ENCODE peak calls at places on chromosomes 11 and 22, in five cellular contexts. F is lower lobe of right lung, X is left lung, J is NCI-H510A treated with DMSO at 0.1 percent for 48 hours, P is neural crest cell. A is an unnamed sample.
A peak's percentile ranks its signal among the peaks of the same experiment; 100 is the strongest.

GRCh38 chr22:11598492-11599440 is 3929.2 kb upstream of the OR11H1 start:
- DNase-seq in F (no peak), X (no peak), J (no peak), P (no peak), A (no peak)

GRCh38 chr11:15969701-15970329 is 386.5 kb downstream of the SOX6 start:
- DNase-seq in F (no peak), X (no peak), J (no peak), P (no peak), A (no peak)

GRCh38 chr22:38843716-38844660 is at the start of gene NPTXR:
- DNase-seq in F (peak; percentile 65), X (no peak), J (peak; percentile 31), P (peak; percentile 54), A (peak; percentile 56)

GRCh38 chr22:19687561-19688300 is 26.6 kb upstream of the SEPTIN5 start:
- DNase-seq in F (peak; percentile 73), X (no peak), J (peak; percentile 35), P (no peak), A (no peak)

GRCh38 chr11:111414267-111414931 is 35.3 kb upstream of the POU2AF1 start:
- DNase-seq in F (no peak), X (no peak), J (no peak), P (no peak), A (no peak)

GRCh38 chr11:112174789-112175595 is at the start of gene BCO2:
- DNase-seq in F (peak; percentile 83), X (peak; percentile 90), J (peak; percentile 29), P (peak; percentile 66), A (peak; percentile 61)

GRCh38 chr11:19218801-19219460 is 17.1 kb upstream of the CSRP3 start:
- DNase-seq in F (no peak), X (no peak), J (no peak), P (no peak), A (no peak)

GRCh38 chr11:111807098-111807497 is 40.9 kb upstream of the PPP2R1B start:
- DNase-seq in F (no peak), X (no peak), J (no peak), P (no peak), A (no peak)

GRCh38 chr11:19359425-19360000 is 118.8 kb upstream of the E2F8 start:
- DNase-seq in F (no peak), X (no peak), J (no peak), P (no peak), A (no peak)

GRCh38 chr22:29692327-29692640 is 27.5 kb upstream of the CABP7 start:
- DNase-seq in F (no peak), X (no peak), J (no peak), P (no peak), A (no peak)

GRCh38 chr22:46081831-46082210 is 68.5 kb upstream of the PPARA start:
- DNase-seq in F (peak; percentile 36), X (no peak), J (no peak), P (no peak), A (no peak)

GRCh38 chr11:99773646-99774045 is 752.9 kb downstream of the CNTN5 start:
- DNase-seq in F (no peak), X (no peak), J (no peak), P (no peak), A (no peak)

GRCh38 chr11:73201249-73201648 is 16.8 kb upstream of the P2RY2 start:
- DNase-seq in F (peak; percentile 79), X (peak; percentile 75), J (no peak), P (no peak), A (no peak)

GRCh38 chr11:110086892-110087309 is 6.3 kb upstream of the ZC3H12C start:
- DNase-seq in F (no peak), X (peak; percentile 47), J (no peak), P (no peak), A (no peak)

GRCh38 chr11:61118406-61118805 is 16.1 kb downstream of the CD5 start:
- DNase-seq in F (no peak), X (no peak), J (no peak), P (no peak), A (no peak)

GRCh38 chr11:117273550-117274289 is 17.4 kb upstream of the BACE1-AS start:
- DNase-seq in F (no peak), X (no peak), J (no peak), P (no peak), A (no peak)

GRCh38 chr11:19087658-19088057 is 27.1 kb upstream of the MRGPRX2 start:
- DNase-seq in F (no peak), X (no peak), J (no peak), P (no peak), A (no peak)

GRCh38 chr11:96337541-96338530 is 5.2 kb downstream of the MAML2 start:
- DNase-seq in F (no peak), X (no peak), J (no peak), P (no peak), A (no peak)

GRCh38 chr22:17910561-17911311 is 113.6 kb downstream of the MICAL3 start:
- DNase-seq in F (no peak), X (peak; percentile 50), J (no peak), P (peak; percentile 29), A (peak; percentile 76)

GRCh38 chr11:19595840-19596751 is 116.5 kb upstream of the NAV2 start:
- DNase-seq in F (no peak), X (no peak), J (no peak), P (no peak), A (no peak)

GRCh38 chr11:68016904-68017817 is 7.0 kb downstream of the ALDH3B1 start:
- DNase-seq in F (peak; percentile 56), X (peak; percentile 63), J (no peak), P (peak; percentile 55), A (no peak)

GRCh38 chr22:26550498-26551033 is 38.3 kb upstream of the TFIP11 start:
- DNase-seq in F (peak; percentile 75), X (peak; percentile 78), J (no peak), P (no peak), A (peak; percentile 97)

GRCh38 chr11:8814209-8814922 is 96.6 kb upstream of the AKIP1 start:
- DNase-seq in F (no peak), X (no peak), J (no peak), P (no peak), A (peak; percentile 47)

GRCh38 chr11:67062526-67063373 is 6.1 kb downstream of the RHOD start:
- DNase-seq in F (no peak), X (no peak), J (no peak), P (no peak), A (peak; percentile 42)

GRCh38 chr11:107721207-107721606 is 9.4 kb upstream of the SLN start:
- DNase-seq in F (no peak), X (no peak), J (no peak), P (no peak), A (no peak)

GRCh38 chr11:13169709-13170108 is 107.9 kb upstream of the BMAL1 start:
- DNase-seq in F (no peak), X (no peak), J (no peak), P (no peak), A (peak; percentile 45)

GRCh38 chr11:22491826-22492225 is 133.8 kb downstream of the FANCF start:
- DNase-seq in F (no peak), X (no peak), J (no peak), P (no peak), A (no peak)

GRCh38 chr11:90476442-90477007 is 253.7 kb upstream of the CHORDC1 start:
- DNase-seq in F (no peak), X (no peak), J (peak; percentile 23), P (peak; percentile 8), A (peak; percentile 46)

GRCh38 chr22:22449819-22450218 is 58.7 kb downstream of the ZNF280B start:
- DNase-seq in F (no peak), X (no peak), J (no peak), P (no peak), A (no peak)

GRCh38 chr11:2089536-2090165 is 49.5 kb downstream of the IGF2 start:
- DNase-seq in F (peak; percentile 21), X (no peak), J (no peak), P (no peak), A (peak; percentile 11)

GRCh38 chr22:47088480-47089145 is 326.2 kb downstream of the TBC1D22A start:
- DNase-seq in F (no peak), X (no peak), J (no peak), P (no peak), A (no peak)

A was measured in ACHN.